ENCODE peak calls at places on chromosomes 4 and X, in ten cellular contexts. O, G, E, U, K, W, M, L, S and P are unnamed samples. For H3K9me3, the result is how much of the 10 kb centered on the place peaks cover.

GRCh38 chrX:83984961-83985360 is 124.0 kb downstream of the CYLC1 start:
- DNase-seq in O (no peak), S (no peak), U (no peak), M (no peak), L (no peak), E (no peak), K (no peak), G (no peak), W (no peak), P (no peak)

GRCh38 chrX:40173662-40174593 is 76.2 kb upstream of the BCOR start:
- DNase-seq in S (peak), W (peak), M (no peak), O (peak), L (no peak), G (peak), U (peak), E (peak), K (peak), P (no peak)

GRCh38 chrX:54030329-54030728 is 13.9 kb downstream of the PHF8 start:
- DNase-seq in U (no peak), M (no peak), L (no peak), K (no peak), S (no peak), O (no peak), G (no peak), W (no peak), E (no peak), P (no peak)

GRCh38 chr4:2850966-2851782 is 7.5 kb downstream of the ADD1 start:
- DNase-seq in O (no peak), M (no peak), K (no peak), S (no peak), G (no peak), L (peak), W (no peak), E (no peak), U (no peak), P (no peak)

GRCh38 chrX:42732506-42732905 is 45.5 kb downstream of the PPP1R2C start:
- DNase-seq in E (no peak), O (no peak), G (peak), L (no peak), S (no peak), M (peak), U (no peak), W (no peak), K (no peak), P (no peak)

GRCh38 chrX:153884136-153885076 is 1.6 kb downstream of the L1CAM start:
- DNase-seq in G (no peak), U (no peak), M (no peak), K (no peak), O (no peak), S (no peak), E (no peak), W (no peak), L (no peak), P (no peak)

GRCh38 chr4:35250771-35251170 is 993.5 kb downstream of the ARAP2 start:
- DNase-seq in K (no peak), O (no peak), U (no peak), M (no peak), G (no peak), W (peak), E (no peak), L (no peak), S (no peak), P (no peak)

GRCh38 chrX:122586831-122587230 is 597.2 kb upstream of the GRIA3 start:
- DNase-seq in M (no peak), K (no peak), W (peak), U (peak), E (no peak), L (no peak), S (no peak), G (no peak), O (no peak), P (no peak)

GRCh38 chr4:156933633-156934258 is 37.9 kb downstream of the PDGFC start:
- DNase-seq in U (peak), O (no peak), G (no peak), E (no peak), M (no peak), L (peak), K (no peak), S (no peak), W (peak), P (no peak)

GRCh38 chr4:128811571-128812359 is 2.3 kb downstream of the JADE1 start:
- DNase-seq in G (peak), M (peak), U (peak), O (peak), L (peak), E (peak), S (peak), K (peak), W (peak), P (peak)

GRCh38 chrX:154401918-154402621 is 3.9 kb downstream of the RPL10 start:
- DNase-seq in O (no peak), G (no peak), U (no peak), L (peak), E (no peak), W (peak), K (no peak), S (peak), M (no peak), P (no peak)

GRCh38 chr4:10005632-10006031 is 15.7 kb downstream of the SLC2A9 start:
- DNase-seq in L (no peak), K (no peak), U (no peak), W (no peak), O (no peak), M (no peak), S (no peak), G (no peak), E (no peak), P (no peak)

GRCh38 chr4:153294631-153295030 is 49.9 kb upstream of the MND1 start:
- DNase-seq in O (no peak), K (no peak), E (no peak), G (no peak), W (no peak), U (no peak), L (peak), S (no peak), M (peak), P (no peak)

GRCh38 chr4:76690091-76690905 is 207.6 kb downstream of the SOWAHB start:
- DNase-seq in W (peak), L (peak), S (no peak), K (no peak), O (no peak), U (no peak), M (no peak), G (no peak), E (no peak), P (no peak)

GRCh38 chr4:10173039-10173753 is 56.6 kb upstream of the WDR1 start:
- DNase-seq in L (peak), O (no peak), G (no peak), U (no peak), W (no peak), K (no peak), S (peak), M (peak), E (no peak), P (no peak)

GRCh38 chrX:129540725-129541184 is 696 bp downstream of the OCRL start:
- DNase-seq in L (no peak), W (no peak), M (no peak), K (peak), G (peak), S (peak), U (peak), O (no peak), E (peak), P (no peak)

GRCh38 chr4:21656832-21657231 is 291.7 kb downstream of the KCNIP4 start:
- DNase-seq in M (no peak), O (no peak), L (no peak), K (no peak), U (peak), W (peak), G (peak), E (no peak), S (no peak), P (no peak)

GRCh38 chr4:10746371-10747143 is 62.0 kb upstream of the CLNK start:
- DNase-seq in G (no peak), K (no peak), S (no peak), O (no peak), E (no peak), U (peak), M (no peak), L (peak), W (peak), P (no peak)

GRCh38 chrX:38805294-38806053 is 4.2 kb downstream of the MID1IP1 start:
- DNase-seq in E (peak), S (peak), L (peak), K (peak), U (peak), W (peak), G (peak), M (peak), O (peak), P (peak)

GRCh38 chr4:117889978-117890377 is 144.3 kb upstream of the NDST3 start:
- DNase-seq in U (no peak), W (no peak), M (no peak), L (no peak), E (no peak), S (no peak), K (no peak), O (no peak), G (no peak), P (no peak)

GRCh38 chr4:7217039-7217438 is 24.7 kb downstream of the SORCS2 start:
- DNase-seq in G (no peak), K (no peak), U (no peak), O (no peak), S (no peak), L (no peak), W (no peak), E (no peak), M (no peak), P (no peak)

GRCh38 chr4:189036906-189037305 is 897.7 kb downstream of the TRIML1 start:
- DNase-seq in S (no peak), M (no peak), K (no peak), E (no peak), W (no peak), O (no peak), G (no peak), L (no peak), U (no peak), P (no peak)

GRCh38 chr4:141339966-141340365 is 119.3 kb downstream of the ZNF330 start:
- DNase-seq in O (no peak), L (peak), E (no peak), W (no peak), G (no peak), U (peak), M (no peak), K (no peak), S (no peak), P (no peak)

GRCh38 chr4:89704651-89705395 is 132.1 kb downstream of the SNCA start:
- DNase-seq in L (no peak), G (no peak), W (no peak), M (no peak), K (no peak), E (no peak), O (no peak), U (no peak), S (no peak), P (no peak)

GRCh38 chr4:59381591-59381990 is 1818.5 kb upstream of the ADGRL3 start:
- DNase-seq in E (no peak), O (no peak), U (no peak), G (no peak), W (no peak), K (no peak), M (no peak), S (no peak), L (no peak), P (no peak)

GRCh38 chr4:173934201-173934600 is 349.3 kb downstream of the FBXO8 start:
- DNase-seq in L (peak), K (no peak), E (no peak), U (no peak), G (no peak), O (no peak), W (peak), S (no peak), M (no peak), P (no peak)

GRCh38 chr4:145058256-145058655 is 39.7 kb downstream of the ANAPC10 start:
- DNase-seq in U (no peak), E (no peak), O (no peak), K (no peak), M (no peak), S (no peak), L (no peak), W (no peak), G (no peak), P (no peak)

GRCh38 chrX:20285513-20285912 is 18.8 kb upstream of the RPS6KA3 start:
- DNase-seq in M (no peak), O (no peak), K (no peak), L (peak), S (no peak), G (no peak), U (no peak), E (no peak), W (no peak), P (no peak)

GRCh38 chrX:105098812-105099211 is 121.7 kb downstream of the TEX13A start:
- DNase-seq in E (no peak), U (no peak), O (no peak), M (no peak), S (no peak), K (no peak), G (no peak), W (no peak), L (no peak), P (no peak)

GRCh38 chr4:166675411-166675810 is 558.9 kb downstream of the SPOCK3 start:
- DNase-seq in S (no peak), K (peak), L (no peak), U (no peak), G (no peak), O (no peak), M (no peak), E (no peak), W (peak), P (no peak)

GRCh38 chr4:144894525-144894924 is 203.5 kb downstream of the ANAPC10 start:
- DNase-seq in W (peak), S (no peak), K (no peak), E (peak), U (peak), L (peak), M (no peak), O (no peak), G (peak), P (no peak)

GRCh38 chr4:135605096-135605495 is 1403.5 kb upstream of the PABPC4L start:
- DNase-seq in K (no peak), S (no peak), W (no peak), E (no peak), G (no peak), M (no peak), L (no peak), O (no peak), U (no peak), P (no peak)

GRCh38 chr4:123709336-123709735 is 312.7 kb downstream of the SPRY1 start:
- DNase-seq in M (no peak), K (no peak), W (no peak), U (peak), E (no peak), G (no peak), O (no peak), S (no peak), L (no peak), P (no peak)

GRCh38 chr4:2942532-2943363 is 20.5 kb downstream of the NOP14 start:
- DNase-seq in K (peak), U (no peak), O (no peak), M (peak), W (no peak), E (peak), S (peak), G (no peak), L (no peak), P (no peak)

GRCh38 chr4:78864405-78865024 is 74.7 kb downstream of the PAQR3 start:
- DNase-seq in G (peak), E (no peak), M (no peak), K (no peak), U (peak), S (no peak), O (no peak), L (peak), W (peak), P (no peak)

GRCh38 chrX:136754641-136755040 is 26.1 kb downstream of the ARHGEF6 start:
- DNase-seq in K (no peak), W (no peak), O (no peak), S (peak), L (no peak), G (peak), M (peak), U (no peak), E (no peak), P (no peak)

GRCh38 chr4:7859350-7859749 is 80.3 kb downstream of the AFAP1 start:
- DNase-seq in S (no peak), M (no peak), U (no peak), E (no peak), O (no peak), L (no peak), G (no peak), K (no peak), W (no peak), P (no peak)

GRCh38 chr4:48490680-48491513 is 845 bp downstream of the ZAR1 start:
- DNase-seq in O (no peak), K (no peak), M (no peak), S (peak), E (peak), W (no peak), U (no peak), G (no peak), L (no peak), P (no peak)

GRCh38 chr4:140302151-140302859 is 71.1 kb upstream of the SCOC start:
- DNase-seq in E (no peak), M (no peak), U (no peak), W (no peak), G (no peak), K (no peak), L (no peak), O (no peak), S (no peak), P (no peak)

GRCh38 chrX:65697915-65698796 is 30.7 kb downstream of the MSN start:
- DNase-seq in W (peak), K (no peak), G (peak), E (peak), S (no peak), M (no peak), L (no peak), O (peak), U (no peak), P (peak)

DNA sequence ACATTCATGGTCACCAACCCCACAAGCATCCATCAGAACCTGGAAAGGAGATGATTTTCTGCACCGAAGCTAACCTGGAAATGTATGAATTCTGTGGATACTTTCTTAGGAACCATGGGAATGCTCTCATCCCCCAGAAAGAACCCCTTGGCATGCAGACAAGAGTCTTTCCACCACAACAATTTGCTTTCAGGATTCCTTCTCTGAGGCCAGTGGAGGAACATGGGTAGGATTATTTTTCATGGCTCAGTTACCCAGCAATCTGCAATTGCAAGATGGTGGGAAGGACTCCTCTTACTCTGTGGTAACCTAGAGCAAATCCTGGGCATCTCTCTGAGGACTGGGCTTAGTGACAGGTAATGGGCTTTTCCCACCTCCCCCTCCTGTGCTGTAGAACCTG is 131.9 kb upstream of the MSX1 start:
- DNase-seq in S (no peak), E (no peak), O (no peak), U (no peak), L (no peak), K (no peak), W (no peak), M (no peak), G (no peak), P (no peak)
- H3K9me3 ChIP-seq in S (under half), E (under half), O (under half), U (under half), L (under half), K (under half), W (under half), M (under half), G (under half), P (under half)

DNA sequence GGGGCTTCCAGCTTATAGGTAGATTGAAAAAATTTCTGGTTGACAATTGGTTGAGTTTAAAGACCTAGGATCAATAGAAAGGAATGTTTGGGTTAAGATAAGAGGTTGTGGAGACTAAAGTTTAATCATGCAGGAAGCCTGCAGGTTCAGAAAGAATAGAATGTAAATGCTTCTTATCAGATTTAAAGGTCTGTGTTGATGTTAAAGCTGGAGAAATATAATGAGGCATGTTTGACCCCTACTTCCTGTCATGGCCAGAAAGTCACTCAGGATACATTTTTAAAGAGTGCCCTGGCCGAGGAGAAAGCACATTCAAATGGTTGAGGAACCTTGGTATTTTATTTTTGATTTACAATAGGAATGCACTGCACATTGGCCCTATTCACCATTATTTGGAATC is 3.9 kb upstream of the RRAGB start:
- DNase-seq in L (no peak), O (no peak), U (no peak), M (no peak), S (no peak), E (no peak), K (no peak), G (no peak), W (no peak), P (no peak)
- H3K9me3 ChIP-seq in L (under half), O (under half), U (under half), M (under half), S (under half), E (under half), K (under half), G (under half), W (under half), P (under half)

GRCh38 chrX:77900688-77901087 is 1.4 kb downstream of the COX7B start:
- DNase-seq in L (no peak), W (peak), U (no peak), K (no peak), O (no peak), M (no peak), G (no peak), E (no peak), S (no peak), P (no peak)
- H3K9me3 ChIP-seq in L (under half), W (under half), U (under half), K (under half), O (under half), M (under half), G (under half), E (under half), S (under half), P (under half)

DNA sequence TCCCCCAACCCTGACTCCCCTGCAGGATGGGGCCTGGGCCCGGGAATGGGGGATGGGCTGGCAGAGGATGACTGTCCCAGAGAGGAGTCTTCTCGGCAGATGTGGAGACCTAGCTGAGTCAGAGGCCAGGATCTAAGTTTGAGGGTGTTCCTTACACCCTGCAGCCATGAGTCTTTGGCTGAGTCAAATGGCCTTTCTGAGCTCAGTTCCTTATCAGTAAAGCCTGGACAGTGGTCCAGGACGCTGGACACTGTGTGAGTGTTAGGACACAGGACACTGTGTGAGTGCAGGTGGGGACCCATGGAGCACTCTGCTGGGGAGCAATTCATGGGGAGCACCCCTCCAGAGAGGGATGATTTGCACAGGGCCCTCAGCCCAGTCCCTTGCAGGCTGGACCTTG is 5.0 kb downstream of the IL9R start:
- DNase-seq in O (no peak), M (no peak), K (no peak), U (no peak), G (no peak), L (no peak), W (no peak), S (no peak), E (no peak), P (no peak)
- H3K9me3 ChIP-seq in O (under half), M (under half), K (under half), U (under half), G (under half), L (under half), W (under half), S (under half), E (under half), P (under half)

GRCh38 chrX:106404512-106404911 is 207.3 kb upstream of the RADX start:
- DNase-seq in W (no peak), U (no peak), M (no peak), S (no peak), K (no peak), O (no peak), E (no peak), L (no peak), G (no peak), P (no peak)
- H3K9me3 ChIP-seq in W (under half), U (under half), M (under half), S (under half), K (under half), O (under half), E (under half), L (under half), G (under half), P (under half)

GRCh38 chr4:28391877-28392276 is 1531.2 kb downstream of the STIM2 start:
- DNase-seq in K (no peak), M (no peak), G (no peak), S (no peak), L (peak), U (no peak), O (no peak), E (no peak), W (no peak), P (no peak)
- H3K9me3 ChIP-seq in K (under half), M (under half), G (under half), S (under half), L (under half), U (under half), O (under half), E (under half), W (under half), P (under half)